ENCODE peak calls at places on chromosome 13, in nine cellular contexts. One of them, this sample, is unnamed.

GRCh38 chr13:62613819-62614218 is 1198.2 kb upstream of the PCDH20 start:
- DNase-seq in PC-9: no peak
- DNase-seq in cardiac muscle cell: no peak
- DNase-seq in tibial nerve: no peak
- DNase-seq in heart right ventricle: no peak
- DNase-seq in fibroblast of lung: no peak
- DNase-seq in pancreas: no peak
- DNase-seq in tibial artery: no peak
- DNase-seq in hepatocyte: no peak
- DNase-seq in this sample: no peak

GRCh38 chr13:79295906-79296564 is 110.0 kb downstream of the RBM26 start:
- DNase-seq in PC-9: no peak
- DNase-seq in cardiac muscle cell: no peak
- DNase-seq in tibial nerve: no peak
- DNase-seq in heart right ventricle: no peak
- DNase-seq in fibroblast of lung: peak; percentile 7
- DNase-seq in pancreas: no peak
- DNase-seq in tibial artery: no peak
- DNase-seq in hepatocyte: peak; percentile 19
- DNase-seq in this sample: no peak

GRCh38 chr13:92270990-92271389 is 872.6 kb downstream of the GPC5 start:
- DNase-seq in PC-9: no peak
- DNase-seq in cardiac muscle cell: peak; percentile 30
- DNase-seq in tibial nerve: no peak
- DNase-seq in heart right ventricle: no peak
- DNase-seq in fibroblast of lung: no peak
- DNase-seq in pancreas: no peak
- DNase-seq in tibial artery: no peak
- DNase-seq in hepatocyte: no peak
- DNase-seq in this sample: no peak

GRCh38 chr13:74466015-74466414 is 331.8 kb upstream of the KLF12 start:
- DNase-seq in PC-9: no peak
- DNase-seq in cardiac muscle cell: no peak
- DNase-seq in tibial nerve: no peak
- DNase-seq in heart right ventricle: no peak
- DNase-seq in fibroblast of lung: no peak
- DNase-seq in pancreas: no peak
- DNase-seq in tibial artery: no peak
- DNase-seq in hepatocyte: no peak
- DNase-seq in this sample: no peak

GRCh38 chr13:112435973-112436372 is 59.8 kb downstream of the SPACA7 start:
- DNase-seq in PC-9: no peak
- DNase-seq in cardiac muscle cell: no peak
- DNase-seq in tibial nerve: no peak
- DNase-seq in heart right ventricle: no peak
- DNase-seq in fibroblast of lung: no peak
- DNase-seq in pancreas: no peak
- DNase-seq in tibial artery: no peak
- DNase-seq in hepatocyte: no peak
- DNase-seq in this sample: no peak

GRCh38 chr13:41054919-41055619 is 6.2 kb upstream of the WBP4 start:
- DNase-seq in PC-9: no peak
- DNase-seq in cardiac muscle cell: no peak
- DNase-seq in tibial nerve: no peak
- DNase-seq in heart right ventricle: no peak
- DNase-seq in fibroblast of lung: no peak
- DNase-seq in pancreas: no peak
- DNase-seq in tibial artery: no peak
- DNase-seq in hepatocyte: peak; percentile 15
- DNase-seq in this sample: no peak

GRCh38 chr13:72970956-72971355 is 87.8 kb upstream of the KLF5 start:
- DNase-seq in PC-9: no peak
- DNase-seq in cardiac muscle cell: no peak
- DNase-seq in tibial nerve: no peak
- DNase-seq in heart right ventricle: no peak
- DNase-seq in fibroblast of lung: peak; percentile 74
- DNase-seq in pancreas: no peak
- DNase-seq in tibial artery: no peak
- DNase-seq in hepatocyte: no peak
- DNase-seq in this sample: no peak

GRCh38 chr13:74201530-74201929 is 67.3 kb upstream of the KLF12 start:
- DNase-seq in PC-9: no peak
- DNase-seq in cardiac muscle cell: no peak
- DNase-seq in tibial nerve: no peak
- DNase-seq in heart right ventricle: no peak
- DNase-seq in fibroblast of lung: no peak
- DNase-seq in pancreas: no peak
- DNase-seq in tibial artery: no peak
- DNase-seq in hepatocyte: no peak
- DNase-seq in this sample: no peak

GRCh38 chr13:94656766-94657165 is 55.1 kb downstream of the GPR180 start:
- DNase-seq in PC-9: peak; percentile 66
- DNase-seq in cardiac muscle cell: peak; percentile 75
- DNase-seq in tibial nerve: no peak
- DNase-seq in heart right ventricle: no peak
- DNase-seq in fibroblast of lung: peak; percentile 96
- DNase-seq in pancreas: no peak
- DNase-seq in tibial artery: no peak
- DNase-seq in hepatocyte: peak; percentile 23
- DNase-seq in this sample: no peak

GRCh38 chr13:94661396-94661795 is 50.9 kb downstream of the SOX21 start:
- DNase-seq in PC-9: no peak
- DNase-seq in cardiac muscle cell: no peak
- DNase-seq in tibial nerve: no peak
- DNase-seq in heart right ventricle: no peak
- DNase-seq in fibroblast of lung: no peak
- DNase-seq in pancreas: no peak
- DNase-seq in tibial artery: no peak
- DNase-seq in hepatocyte: no peak
- DNase-seq in this sample: no peak

GRCh38 chr13:94658926-94659649 is 53.3 kb downstream of the SOX21 start:
- DNase-seq in PC-9: no peak
- DNase-seq in cardiac muscle cell: no peak
- DNase-seq in tibial nerve: no peak
- DNase-seq in heart right ventricle: no peak
- DNase-seq in fibroblast of lung: no peak
- DNase-seq in pancreas: no peak
- DNase-seq in tibial artery: no peak
- DNase-seq in hepatocyte: no peak
- DNase-seq in this sample: no peak

GRCh38 chr13:94660695-94661324 is 51.5 kb downstream of the SOX21 start:
- DNase-seq in PC-9: no peak
- DNase-seq in cardiac muscle cell: peak; percentile 27
- DNase-seq in tibial nerve: no peak
- DNase-seq in heart right ventricle: no peak
- DNase-seq in fibroblast of lung: peak; percentile 11
- DNase-seq in pancreas: no peak
- DNase-seq in tibial artery: no peak
- DNase-seq in hepatocyte: no peak
- DNase-seq in this sample: peak; percentile 72

DNA sequence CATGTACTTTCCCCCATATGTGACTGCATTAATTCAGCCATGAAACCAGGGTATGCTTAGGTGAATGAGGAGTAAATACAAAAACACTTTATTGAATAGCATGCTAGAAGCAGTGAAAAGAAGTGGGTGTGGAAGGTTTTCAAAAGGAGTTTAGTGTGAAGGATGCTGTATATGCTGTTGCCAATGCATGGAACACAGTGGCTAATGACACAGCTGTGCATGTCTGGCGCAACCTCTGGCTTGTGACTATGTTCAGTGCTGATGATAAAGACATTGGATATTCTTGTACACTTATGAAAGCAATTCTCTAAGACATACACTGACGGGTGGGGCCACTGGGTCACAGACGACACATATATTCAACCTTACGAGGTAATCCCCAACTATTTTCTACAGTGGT is 55.2 kb downstream of the SOX21 start:
- DNase-seq in PC-9: no peak
- DNase-seq in cardiac muscle cell: peak; percentile 30
- DNase-seq in tibial nerve: no peak
- DNase-seq in heart right ventricle: no peak
- DNase-seq in fibroblast of lung: peak; percentile 30
- DNase-seq in pancreas: no peak
- DNase-seq in tibial artery: no peak
- DNase-seq in hepatocyte: no peak
- DNase-seq in this sample: no peak
- H3K27me3 ChIP-seq in PC-9: peaks cover 11% of the 10 kb centered on the region
- H3K27me3 ChIP-seq in cardiac muscle cell: peaks cover 5% of the 10 kb centered on the region
- H3K27me3 ChIP-seq in tibial nerve: no peaks in the 10 kb centered on the region
- H3K27me3 ChIP-seq in heart right ventricle: peaks cover 12% of the 10 kb centered on the region
- H3K27me3 ChIP-seq in fibroblast of lung: peaks cover 7% of the 10 kb centered on the region
- H3K27me3 ChIP-seq in pancreas: no peaks in the 10 kb centered on the region
- H3K27me3 ChIP-seq in tibial artery: no peaks in the 10 kb centered on the region
- H3K27me3 ChIP-seq in hepatocyte: peaks cover 8% of the 10 kb centered on the region
- H3K27me3 ChIP-seq in this sample: no peaks in the 10 kb centered on the region

GRCh38 chr13:23718916-23719470 is 148.8 kb downstream of the TNFRSF19 start:
- DNase-seq in PC-9: no peak
- DNase-seq in cardiac muscle cell: no peak
- DNase-seq in tibial nerve: no peak
- DNase-seq in heart right ventricle: no peak
- DNase-seq in fibroblast of lung: no peak
- DNase-seq in pancreas: no peak
- DNase-seq in tibial artery: no peak
- DNase-seq in hepatocyte: no peak
- DNase-seq in this sample: no peak

GRCh38 chr13:23723463-23723862 is 153.3 kb downstream of the TNFRSF19 start:
- DNase-seq in PC-9: no peak
- DNase-seq in cardiac muscle cell: peak; percentile 53
- DNase-seq in tibial nerve: no peak
- DNase-seq in heart right ventricle: no peak
- DNase-seq in fibroblast of lung: peak; percentile 68
- DNase-seq in pancreas: no peak
- DNase-seq in tibial artery: no peak
- DNase-seq in hepatocyte: no peak
- DNase-seq in this sample: no peak

GRCh38 chr13:23725922-23726321 is 155.7 kb downstream of the TNFRSF19 start:
- DNase-seq in PC-9: no peak
- DNase-seq in cardiac muscle cell: peak; percentile 25
- DNase-seq in tibial nerve: no peak
- DNase-seq in heart right ventricle: no peak
- DNase-seq in fibroblast of lung: no peak
- DNase-seq in pancreas: no peak
- DNase-seq in tibial artery: no peak
- DNase-seq in hepatocyte: no peak
- DNase-seq in this sample: no peak

GRCh38 chr13:23724196-23724970 is 154.2 kb downstream of the TNFRSF19 start:
- DNase-seq in PC-9: no peak
- DNase-seq in cardiac muscle cell: no peak
- DNase-seq in tibial nerve: no peak
- DNase-seq in heart right ventricle: no peak
- DNase-seq in fibroblast of lung: peak; percentile 49
- DNase-seq in pancreas: no peak
- DNase-seq in tibial artery: no peak
- DNase-seq in hepatocyte: no peak
- DNase-seq in this sample: no peak

DNA sequence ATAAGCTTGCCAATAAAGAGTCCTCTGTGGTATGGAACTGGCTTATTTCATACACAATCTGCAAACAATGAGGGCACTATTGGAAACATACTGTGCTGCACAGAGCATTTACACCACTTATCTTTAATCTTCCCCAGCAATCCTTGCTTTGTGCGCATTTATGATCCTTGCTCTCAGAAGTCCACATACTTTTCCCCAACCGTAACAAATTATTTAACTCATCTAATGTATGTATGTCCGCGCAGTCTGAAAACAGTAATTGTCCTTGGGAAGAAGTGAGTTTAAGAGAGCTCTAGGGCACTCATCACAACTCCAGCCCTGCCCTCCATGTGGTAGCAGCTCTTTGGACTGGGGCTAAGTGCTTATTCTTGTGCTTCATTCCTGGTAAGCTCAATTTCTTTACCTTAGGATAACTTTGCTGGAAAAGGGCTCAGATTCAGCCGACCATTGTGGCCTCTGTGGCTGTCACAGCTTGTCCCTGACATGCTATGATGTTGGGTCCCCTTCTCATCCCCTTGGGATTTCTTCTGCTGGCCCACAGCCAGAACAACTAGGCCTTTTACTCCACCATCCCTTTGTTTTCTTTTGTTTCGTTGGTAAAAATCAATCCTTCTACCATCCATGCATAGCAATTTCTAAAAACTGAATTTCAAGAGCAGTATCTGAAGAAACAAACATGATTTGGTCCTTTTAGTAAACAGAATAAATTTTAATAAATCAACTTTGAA is 152.7 kb downstream of the TNFRSF19 start:
- DNase-seq in PC-9: no peak
- DNase-seq in cardiac muscle cell: no peak
- DNase-seq in tibial nerve: no peak
- DNase-seq in heart right ventricle: no peak
- DNase-seq in fibroblast of lung: no peak
- DNase-seq in pancreas: no peak
- DNase-seq in tibial artery: no peak
- DNase-seq in hepatocyte: no peak
- DNase-seq in this sample: no peak
- H3K4me1 ChIP-seq in PC-9: no peaks in the 10 kb centered on the region
- H3K4me1 ChIP-seq in cardiac muscle cell: no peaks in the 10 kb centered on the region
- H3K4me1 ChIP-seq in tibial nerve: no peaks in the 10 kb centered on the region
- H3K4me1 ChIP-seq in heart right ventricle: no peaks in the 10 kb centered on the region
- H3K4me1 ChIP-seq in fibroblast of lung: peaks cover 15% of the 10 kb centered on the region
- H3K4me1 ChIP-seq in pancreas: no peaks in the 10 kb centered on the region
- H3K4me1 ChIP-seq in tibial artery: peaks cover 5% of the 10 kb centered on the region
- H3K4me1 ChIP-seq in hepatocyte: peaks cover 3% of the 10 kb centered on the region
- H3K4me1 ChIP-seq in this sample: peaks cover 18% of the 10 kb centered on the region

GRCh38 chr13:99299545-99300341 is 7.5 kb downstream of the GPR183 start:
- DNase-seq in PC-9: no peak
- DNase-seq in cardiac muscle cell: no peak
- DNase-seq in tibial nerve: no peak
- DNase-seq in heart right ventricle: no peak
- DNase-seq in fibroblast of lung: no peak
- DNase-seq in pancreas: no peak
- DNase-seq in tibial artery: no peak
- DNase-seq in hepatocyte: no peak
- DNase-seq in this sample: no peak
- H3K4me3 ChIP-seq in PC-9: no peak overlapping the region
- H3K4me3 ChIP-seq in cardiac muscle cell: no peak overlapping the region
- H3K4me3 ChIP-seq in tibial nerve: no peak overlapping the region
- H3K4me3 ChIP-seq in heart right ventricle: no peak overlapping the region
- H3K4me3 ChIP-seq in fibroblast of lung: no peak overlapping the region
- H3K4me3 ChIP-seq in pancreas: no peak overlapping the region
- H3K4me3 ChIP-seq in tibial artery: no peak overlapping the region
- H3K4me3 ChIP-seq in hepatocyte: no peak overlapping the region
- H3K4me3 ChIP-seq in this sample: no peak overlapping the region

GRCh38 chr13:97219226-97219625 is 2.9 kb upstream of the MBNL2 start:
- DNase-seq in PC-9: no peak
- DNase-seq in cardiac muscle cell: no peak
- DNase-seq in tibial nerve: no peak
- DNase-seq in heart right ventricle: no peak
- DNase-seq in fibroblast of lung: no peak
- DNase-seq in pancreas: no peak
- DNase-seq in tibial artery: no peak
- DNase-seq in hepatocyte: no peak
- DNase-seq in this sample: no peak

GRCh38 chr13:97221989-97222700 is at the start of gene MBNL2:
- DNase-seq in PC-9: peak; percentile 92
- DNase-seq in cardiac muscle cell: peak; percentile 96
- DNase-seq in tibial nerve: peak; percentile 87
- DNase-seq in heart right ventricle: peak; percentile 88
- DNase-seq in fibroblast of lung: peak; percentile 95
- DNase-seq in pancreas: peak; percentile 84
- DNase-seq in tibial artery: peak; percentile 90
- DNase-seq in hepatocyte: peak; percentile 93
- DNase-seq in this sample: peak; percentile 91

GRCh38 chr13:97220151-97220900 is 1.8 kb upstream of the MBNL2 start:
- DNase-seq in PC-9: peak; percentile 58
- DNase-seq in cardiac muscle cell: no peak
- DNase-seq in tibial nerve: no peak
- DNase-seq in heart right ventricle: no peak
- DNase-seq in fibroblast of lung: no peak
- DNase-seq in pancreas: no peak
- DNase-seq in tibial artery: no peak
- DNase-seq in hepatocyte: no peak
- DNase-seq in this sample: no peak

GRCh38 chr13:97221491-97221890 is 642 bp upstream of the MBNL2 start:
- DNase-seq in PC-9: no peak
- DNase-seq in cardiac muscle cell: no peak
- DNase-seq in tibial nerve: no peak
- DNase-seq in heart right ventricle: no peak
- DNase-seq in fibroblast of lung: no peak
- DNase-seq in pancreas: no peak
- DNase-seq in tibial artery: no peak
- DNase-seq in hepatocyte: no peak
- DNase-seq in this sample: no peak

DNA sequence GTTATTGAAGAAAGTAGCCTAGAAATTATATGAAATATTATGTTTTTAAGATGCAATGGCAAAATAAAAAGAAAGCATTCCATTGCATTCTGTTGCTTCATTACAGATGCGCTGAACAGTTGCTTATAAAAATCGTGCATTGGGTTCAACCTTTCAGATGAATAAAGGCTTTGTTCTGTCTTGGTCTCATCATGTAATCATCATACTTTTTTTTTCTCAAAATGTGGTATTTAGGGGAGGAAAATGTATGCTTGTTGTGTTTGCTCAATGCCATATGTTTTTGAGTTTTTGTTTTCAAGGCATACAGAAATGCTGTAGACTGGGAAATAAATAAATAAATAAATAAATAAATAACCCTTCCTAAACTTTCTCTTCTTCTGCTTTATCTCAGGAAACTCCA is 1.1 kb upstream of the MBNL2 start:
- DNase-seq in PC-9: no peak
- DNase-seq in cardiac muscle cell: no peak
- DNase-seq in tibial nerve: no peak
- DNase-seq in heart right ventricle: no peak
- DNase-seq in fibroblast of lung: no peak
- DNase-seq in pancreas: no peak
- DNase-seq in tibial artery: no peak
- DNase-seq in hepatocyte: no peak
- DNase-seq in this sample: no peak
- H3K27me3 ChIP-seq in PC-9: no peaks in the 10 kb centered on the region
- H3K27me3 ChIP-seq in cardiac muscle cell: no peaks in the 10 kb centered on the region
- H3K27me3 ChIP-seq in tibial nerve: no peaks in the 10 kb centered on the region
- H3K27me3 ChIP-seq in heart right ventricle: no peaks in the 10 kb centered on the region
- H3K27me3 ChIP-seq in fibroblast of lung: no peaks in the 10 kb centered on the region
- H3K27me3 ChIP-seq in pancreas: no peaks in the 10 kb centered on the region
- H3K27me3 ChIP-seq in tibial artery: no peaks in the 10 kb centered on the region
- H3K27me3 ChIP-seq in hepatocyte: no peaks in the 10 kb centered on the region
- H3K27me3 ChIP-seq in this sample: no peaks in the 10 kb centered on the region

This sample was measured in Caco-2.